ENCODE peak calls at places on chromosomes 11 and 22, in six cellular contexts. E is AG10803, A is astrocyte of the spinal cord, L is tibial nerve, S is dorsolateral prefrontal cortex, K is fibroblast of pulmonary artery. O is an unnamed sample.

GRCh38 chr11:119671048-119671447 is 58.0 kb downstream of the NECTIN1 start:
- DNase-seq in S (peak), K (peak), L (peak), A (peak), E (peak), O (peak)

GRCh38 chr11:32221476-32222032 is 130.7 kb downstream of the RCN1 start:
- DNase-seq in S (no peak), K (no peak), L (no peak), E (no peak), A (no peak), O (no peak)

GRCh38 chr11:9535189-9535781 is 38.2 kb upstream of the WEE1 start:
- DNase-seq in S (peak), K (peak), E (peak), A (no peak), L (peak), O (peak)

GRCh38 chr22:44092636-44093220 is 68.6 kb downstream of the PARVB start:
- DNase-seq in L (no peak), A (no peak), E (no peak), S (no peak), K (no peak), O (no peak)

GRCh38 chr11:102946237-102946636 is 9.3 kb downstream of the MMP13 start:
- DNase-seq in A (no peak), E (no peak), K (no peak), S (no peak), L (no peak), O (no peak)

GRCh38 chr11:16178273-16178672 is 178.1 kb downstream of the SOX6 start:
- DNase-seq in L (no peak), A (no peak), S (no peak), E (no peak), K (no peak), O (no peak)

GRCh38 chr11:45163956-45164575 is 17.6 kb downstream of the PRDM11 start:
- DNase-seq in L (no peak), S (peak), E (no peak), K (no peak), A (peak), O (no peak)

GRCh38 chr11:7592706-7593105 is 78.9 kb downstream of the PPFIBP2 start:
- DNase-seq in S (no peak), K (peak), A (no peak), E (peak), L (no peak), O (no peak)

GRCh38 chr11:120998581-120998980 is 25.3 kb upstream of the TBCEL start:
- DNase-seq in A (no peak), S (no peak), E (no peak), K (no peak), L (no peak), O (no peak)

GRCh38 chr11:73200256-73200655 is 17.8 kb upstream of the P2RY2 start:
- DNase-seq in K (no peak), L (no peak), S (no peak), A (no peak), E (no peak), O (no peak)

GRCh38 chr11:85626496-85626895 is 648 bp downstream of the DLG2 start:
- DNase-seq in E (no peak), L (no peak), K (no peak), S (no peak), A (no peak), O (no peak)
- H3K4me3 ChIP-seq in E (peak), L (peak), K (peak), S (peak), A (no peak), O (peak)

GRCh38 chr22:36355894-36356293 is 31.9 kb downstream of the MYH9 start:
- DNase-seq in S (no peak), E (no peak), K (no peak), A (no peak), L (no peak), O (no peak)
- H3K4me3 ChIP-seq in S (no peak), E (no peak), K (no peak), A (no peak), L (no peak), O (no peak)

DNA sequence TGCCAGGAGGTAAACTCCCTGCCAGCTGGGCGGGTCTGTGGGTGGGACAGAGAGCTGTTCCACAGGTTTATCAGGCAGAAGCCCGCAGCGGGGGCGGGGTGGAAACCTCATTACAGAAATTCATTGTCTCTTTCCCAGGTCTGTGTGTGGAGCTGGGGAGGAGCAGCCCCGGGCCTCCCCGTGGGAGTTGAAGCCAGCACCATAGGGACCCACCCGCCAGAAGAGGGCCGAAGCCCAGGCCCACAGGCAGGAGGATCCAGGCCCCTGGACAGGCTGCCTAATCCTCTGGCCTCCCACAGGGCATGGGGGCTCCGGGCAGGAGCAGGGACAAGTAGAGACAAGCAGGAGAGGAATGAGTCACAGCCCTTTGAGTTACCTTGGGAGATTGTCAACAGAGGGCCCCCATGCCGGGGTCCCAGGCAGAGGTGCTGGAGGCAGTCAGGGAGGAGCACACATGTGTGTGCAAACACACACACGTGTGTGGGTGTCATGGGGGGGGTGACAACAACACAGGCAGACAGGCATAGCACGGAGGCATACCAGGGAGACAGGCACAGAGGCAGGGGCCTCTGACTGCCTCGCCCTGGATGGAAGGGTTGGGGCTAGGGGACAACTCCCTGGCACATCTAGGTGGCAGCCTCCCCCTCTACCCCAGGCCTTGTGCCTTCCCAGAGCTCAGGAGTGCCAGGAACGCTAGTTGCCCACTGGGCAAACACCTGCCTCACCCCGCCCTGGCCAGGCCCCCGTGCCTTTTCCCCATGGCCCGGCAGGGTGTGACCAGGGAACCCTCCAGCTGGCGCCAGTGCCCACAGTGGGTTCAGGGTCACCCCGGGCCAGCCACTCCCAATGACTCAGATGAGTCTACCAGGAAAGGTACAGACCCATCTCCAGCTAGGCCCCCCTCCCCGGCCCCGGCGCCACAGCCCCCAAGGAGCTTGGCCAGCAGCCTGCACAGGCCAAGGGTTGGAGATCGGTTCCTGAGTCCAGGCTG is 1.3 kb downstream of the CDC42BPG start:
- DNase-seq in E (no peak), L (no peak), K (no peak), A (no peak), S (no peak), O (no peak)
- H3K4me3 ChIP-seq in E (no peak), L (no peak), K (no peak), A (no peak), S (no peak), O (no peak)

GRCh38 chr11:65591939-65592814 is 3.4 kb downstream of the KCNK7 start:
- DNase-seq in S (no peak), E (no peak), A (peak), K (no peak), L (peak), O (no peak)
- H3K4me3 ChIP-seq in S (no peak), E (no peak), A (peak), K (no peak), L (peak), O (no peak)

DNA sequence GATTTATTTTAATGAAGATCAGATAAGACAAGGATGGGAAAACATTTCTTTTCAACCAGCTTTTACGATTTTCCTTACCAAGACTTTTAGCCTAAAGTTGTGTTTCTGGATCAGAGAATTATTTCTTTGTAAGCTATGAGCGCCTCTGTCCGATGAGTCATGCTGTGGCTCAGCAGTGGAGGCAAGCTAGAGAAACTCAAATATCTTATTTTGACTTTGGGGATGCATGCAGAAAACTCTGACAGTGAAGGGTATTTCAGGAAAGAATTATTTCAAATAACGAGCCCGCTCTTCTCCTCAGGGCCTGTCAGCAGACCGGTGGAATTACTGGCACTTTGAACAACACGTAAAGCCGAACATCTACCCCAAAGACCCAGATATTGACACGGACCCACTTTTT is 77.9 kb upstream of the OR5AK2 start:
- DNase-seq in A (no peak), S (peak), L (no peak), E (no peak), K (no peak), O (no peak)
- H3K4me3 ChIP-seq in A (no peak), S (no peak), L (no peak), E (no peak), K (no peak), O (no peak)

GRCh38 chr11:13577881-13578280 is 82.1 kb upstream of the PTH start:
- DNase-seq in E (no peak), S (no peak), L (no peak), K (no peak), A (no peak), O (no peak)

DNA sequence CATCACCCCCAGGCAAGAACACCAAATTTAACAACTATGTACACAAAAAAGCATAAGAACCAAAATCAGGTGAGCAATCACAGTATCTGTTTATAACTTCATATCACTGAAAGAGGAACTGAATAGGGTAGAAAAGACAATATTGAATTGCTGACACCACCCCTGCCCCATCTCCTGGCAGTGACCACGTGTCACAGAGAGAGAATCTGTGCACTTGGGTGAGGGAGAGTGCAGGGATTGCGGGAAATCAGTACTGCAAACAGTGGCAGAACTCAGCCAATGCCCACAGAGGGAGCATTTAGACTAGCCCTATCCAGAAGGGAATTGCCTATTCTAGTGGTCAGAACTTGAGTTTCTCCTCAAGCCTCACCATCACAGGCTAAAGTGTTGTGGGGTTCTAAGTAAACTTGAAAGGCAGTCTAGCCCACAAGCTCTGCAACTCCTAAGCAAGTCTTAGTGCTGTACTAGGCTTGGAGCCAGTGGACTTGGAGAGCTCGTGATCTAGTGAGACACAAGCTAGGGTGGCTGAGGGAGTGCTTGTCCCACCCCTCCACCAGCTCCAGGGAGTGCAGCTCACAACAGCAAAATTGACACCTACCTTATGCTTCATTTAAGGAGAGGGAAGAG is 82.8 kb upstream of the PTH start:
- DNase-seq in K (no peak), A (no peak), S (no peak), L (no peak), E (no peak), O (no peak)
- H3K4me3 ChIP-seq in K (no peak), A (no peak), S (no peak), L (no peak), E (no peak), O (no peak)

GRCh38 chr11:68267881-68268240 is 3.9 kb downstream of the C11orf24 start:
- DNase-seq in S (no peak), L (no peak), A (no peak), E (no peak), K (no peak), O (no peak)

GRCh38 chr11:68271781-68272608 is at the start of gene C11orf24:
- DNase-seq in S (peak), L (peak), E (peak), A (peak), K (peak), O (peak)

GRCh38 chr11:68269414-68270081 is 2.2 kb downstream of the C11orf24 start:
- DNase-seq in L (no peak), K (peak), S (no peak), A (peak), E (peak), O (no peak)

GRCh38 chr11:68271023-68271780 is 571 bp downstream of the C11orf24 start:
- DNase-seq in A (peak), E (peak), L (no peak), K (peak), S (peak), O (no peak)

DNA sequence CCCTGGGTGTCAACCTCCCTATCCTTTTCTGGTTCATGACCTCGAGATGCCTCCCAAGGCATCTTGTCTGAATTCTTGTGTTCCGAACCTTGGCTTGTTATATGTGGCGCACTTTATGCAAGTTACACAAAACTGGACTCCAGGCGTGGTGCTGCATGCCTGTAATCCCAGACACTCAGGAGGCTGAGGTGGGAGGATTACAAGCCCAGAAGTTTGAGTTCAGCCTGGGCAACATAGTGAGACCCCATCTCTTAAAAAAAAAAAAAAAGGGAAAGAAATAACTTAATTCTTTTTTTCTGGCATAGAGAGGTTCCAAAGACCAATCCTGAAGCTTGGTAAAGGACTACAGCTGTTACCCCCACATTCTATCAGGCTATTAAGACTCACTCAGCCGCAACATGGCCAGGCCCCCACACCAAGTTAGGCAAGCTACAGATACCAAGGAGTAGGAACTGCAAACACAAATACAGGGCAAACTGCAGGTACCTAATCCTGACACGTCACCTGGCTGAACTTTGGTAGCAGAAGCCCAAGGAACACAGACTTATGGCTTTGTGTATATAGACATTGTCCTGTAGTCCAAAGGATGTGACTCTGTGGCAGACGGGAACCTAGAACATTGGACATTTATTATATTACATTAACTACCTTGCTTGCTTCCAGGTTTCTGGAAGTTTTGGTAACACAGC is 1.3 kb downstream of the C11orf24 start:
- DNase-seq in L (no peak), K (no peak), E (no peak), A (no peak), S (no peak), O (no peak)
- H3K4me3 ChIP-seq in L (peak), K (peak), E (peak), A (peak), S (peak), O (peak)

GRCh38 chr11:86738615-86739014 is 61.7 kb upstream of the PRSS23 start:
- DNase-seq in L (no peak), K (no peak), E (no peak), S (no peak), A (no peak), O (no peak)

GRCh38 chr11:86737752-86738151 is 62.6 kb upstream of the PRSS23 start:
- DNase-seq in A (no peak), E (peak), S (no peak), L (no peak), K (peak), O (no peak)

GRCh38 chr11:86736303-86737143 is 63.8 kb upstream of the PRSS23 start:
- DNase-seq in A (no peak), E (no peak), L (no peak), S (no peak), K (no peak), O (no peak)

GRCh38 chr11:86737223-86737622 is 63.1 kb upstream of the PRSS23 start:
- DNase-seq in E (no peak), L (no peak), K (no peak), S (no peak), A (no peak), O (no peak)

DNA sequence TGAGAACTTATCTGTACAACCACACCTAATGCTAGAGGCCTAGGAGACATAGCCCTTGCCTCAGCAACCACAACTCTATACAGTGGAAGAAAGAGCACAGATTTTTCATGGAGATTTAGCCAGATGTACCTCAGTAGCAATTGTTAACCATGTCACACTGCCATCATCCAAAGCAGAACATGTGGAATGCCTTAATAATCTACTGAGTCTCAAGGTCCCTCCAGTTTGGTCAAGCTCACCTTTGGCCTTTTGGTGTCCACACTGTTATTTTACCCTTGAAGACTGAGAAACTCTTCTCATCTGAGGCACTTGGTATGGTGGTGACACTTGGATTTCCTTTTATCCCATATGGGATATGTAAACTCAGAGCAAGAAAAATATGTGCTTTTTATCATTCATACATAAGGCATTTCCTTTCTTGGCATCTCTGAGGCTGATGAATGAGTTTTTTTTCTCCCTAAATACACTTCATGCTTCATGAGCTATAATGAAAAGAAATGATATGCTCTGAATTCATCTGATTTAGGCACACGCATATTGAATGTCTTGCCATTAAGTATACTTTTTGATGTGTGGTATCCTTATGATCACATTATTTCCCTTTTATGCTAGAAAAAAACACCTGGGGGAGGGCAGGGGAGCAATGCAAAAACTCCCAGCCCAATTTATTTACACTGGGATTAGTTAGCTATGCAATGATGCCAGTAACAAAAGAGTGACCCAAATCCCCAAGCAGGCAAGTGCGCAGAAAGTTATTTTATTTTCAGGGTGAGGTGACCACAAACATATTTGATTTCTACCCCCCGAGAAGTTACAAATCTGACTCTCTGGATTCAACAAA is 63.3 kb upstream of the ME3 start:
- DNase-seq in E (peak), A (peak), K (peak), L (no peak), S (no peak), O (no peak)
- H3K4me3 ChIP-seq in E (no peak), A (no peak), K (no peak), L (no peak), S (no peak), O (no peak)

DNA sequence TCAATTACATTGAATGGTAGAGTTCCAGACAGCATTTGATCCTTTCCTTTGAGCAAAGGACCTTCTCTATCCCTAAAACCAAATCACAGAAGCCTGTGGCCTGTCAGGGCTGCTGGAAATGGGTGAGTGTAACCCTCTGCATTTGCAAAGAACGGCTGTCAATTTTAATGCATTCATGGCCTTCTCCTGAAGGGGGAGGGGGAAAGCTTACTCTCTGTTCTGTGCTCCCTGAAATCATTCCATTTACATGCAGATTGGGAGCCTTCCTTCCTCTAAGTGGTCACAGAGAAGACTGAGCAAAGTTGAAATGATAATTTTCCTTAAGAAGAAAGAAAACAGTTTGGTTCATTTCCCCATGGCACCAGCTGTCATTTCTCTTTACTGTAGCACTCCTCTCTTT is 109.2 kb upstream of the KIRREL3 start:
- DNase-seq in A (no peak), E (no peak), L (no peak), S (no peak), K (no peak), O (no peak)
- H3K4me3 ChIP-seq in A (no peak), E (no peak), L (no peak), S (no peak), K (no peak), O (no peak)